ENCODE peak calls at places on chromosomes 16 and 17, in five cellular contexts. I, X, Q, B and D are unnamed samples.

GRCh38 chr17:48646183-48647102 is 20.3 kb upstream of the HOXB9 start:
- DNase-seq in Q (peak), I (no peak), X (peak), B (no peak), D (no peak)

GRCh38 chr17:47717261-47717697 is 15.8 kb upstream of the TBX21 start:
- DNase-seq in B (no peak), X (no peak), Q (no peak), I (no peak), D (no peak)

GRCh38 chr17:63538693-63539595 is 11.3 kb upstream of the DCAF7 start:
- DNase-seq in Q (no peak), B (no peak), I (no peak), X (no peak), D (no peak)

GRCh38 chr17:35073991-35074627 is 10.6 kb upstream of the RFFL start:
- DNase-seq in Q (no peak), X (no peak), B (no peak), I (no peak), D (no peak)

GRCh38 chr16:81238296-81239011 is at the start of gene BCO1:
- DNase-seq in B (no peak), X (peak), I (peak), Q (no peak), D (no peak)

GRCh38 chr16:23408242-23409201 is 44.5 kb downstream of the COG7 start:
- DNase-seq in Q (no peak), X (no peak), I (peak), B (peak), D (no peak)

GRCh38 chr17:77802333-77802615 is 156.2 kb upstream of the TNRC6C start:
- DNase-seq in I (no peak), Q (no peak), X (no peak), B (no peak), D (no peak)

GRCh38 chr16:17467923-17468540 is 2.7 kb downstream of the XYLT1 start:
- DNase-seq in B (peak), I (peak), X (peak), Q (peak), D (no peak)

GRCh38 chr16:85535352-85536072 is 77.6 kb upstream of the GSE1 start:
- DNase-seq in X (no peak), Q (no peak), B (no peak), I (no peak), D (no peak)

GRCh38 chr17:77601054-77601979 is 357.2 kb upstream of the TNRC6C start:
- DNase-seq in X (peak), I (peak), Q (no peak), B (no peak), D (no peak)

GRCh38 chr16:49598386-49599170 is 225.0 kb downstream of the C16orf78 start:
- DNase-seq in I (no peak), B (no peak), X (peak), Q (peak), D (no peak)

GRCh38 chr16:63361032-63361624 is 1324.9 kb upstream of the CDH8 start:
- DNase-seq in B (peak), Q (no peak), I (peak), X (no peak), D (no peak)

GRCh38 chr16:88464447-88465318 is 11.6 kb downstream of the ZFPM1 start:
- DNase-seq in B (no peak), X (no peak), Q (no peak), I (no peak), D (no peak)

GRCh38 chr16:70746708-70747424 is 54.1 kb downstream of the VAC14 start:
- DNase-seq in Q (peak), X (no peak), B (no peak), I (peak), D (no peak)

GRCh38 chr17:16495980-16496819 is 4.2 kb upstream of the LRRC75A start:
- DNase-seq in B (no peak), X (peak), Q (no peak), I (no peak), D (no peak)